ENCODE peak calls at places on chromosomes 3 and 15, in nine cellular contexts. P is H7, K is OCI-LY7, C is fibroblast of pulmonary artery, N is PC-9, L is GM23338, S is body of pancreas, B is A549, Z is cardiac muscle cell. G is an unnamed sample.

GRCh38 chr15:69194854-69195253 is 34.4 kb downstream of the GLCE start:
- DNase-seq in B (no peak), Z (peak; percentile 49), L (no peak), P (no peak), K (no peak), C (peak; percentile 31), S (no peak), N (no peak), G (peak; percentile 95)

GRCh38 chr3:126530171-126531050 is 6.5 kb downstream of the CHST13 start:
- DNase-seq in P (peak; percentile 73), S (no peak), B (no peak), C (no peak), N (no peak), Z (no peak), K (no peak), L (no peak), G (no peak)

GRCh38 chr3:161500057-161500836 is 3.6 kb downstream of the OTOL1 start:
- DNase-seq in K (no peak), S (no peak), L (no peak), Z (no peak), B (no peak), N (no peak), P (no peak), C (peak; percentile 1), G (no peak)

GRCh38 chr3:172649987-172650386 is 60.9 kb downstream of the NCEH1 start:
- DNase-seq in K (no peak), N (no peak), S (no peak), L (no peak), Z (no peak), B (no peak), C (no peak), P (no peak), G (no peak)

GRCh38 chr3:11331101-11331500 is 58.9 kb downstream of the ATG7 start:
- DNase-seq in P (no peak), N (no peak), C (peak; percentile 51), L (no peak), S (no peak), K (no peak), B (no peak), Z (no peak), G (no peak)

GRCh38 chr3:99625237-99625622 is 13.2 kb upstream of the COL8A1 start:
- DNase-seq in Z (no peak), P (no peak), C (no peak), N (no peak), S (no peak), L (peak; percentile 31), K (no peak), B (no peak), G (no peak)

GRCh38 chr15:92421980-92422379 is 28.3 kb downstream of the ST8SIA2 start:
- DNase-seq in K (no peak), C (no peak), Z (no peak), N (no peak), B (no peak), S (no peak), P (no peak), L (no peak), G (peak; percentile 50)

GRCh38 chr15:74892313-74892712 is 2.5 kb downstream of the MPI start:
- DNase-seq in S (peak; percentile 79), K (no peak), C (no peak), Z (no peak), L (no peak), P (no peak), B (no peak), N (peak; percentile 68), G (no peak)

GRCh38 chr3:157958471-157958870 is 147.7 kb downstream of the SHOX2 start:
- DNase-seq in K (no peak), L (peak; percentile 23), Z (no peak), N (no peak), P (peak; percentile 11), C (no peak), B (no peak), S (no peak), G (peak; percentile 13)

GRCh38 chr3:12870942-12871341 is 29.6 kb upstream of the RPL32 start:
- DNase-seq in N (no peak), K (peak; percentile 21), S (no peak), B (no peak), Z (no peak), P (no peak), L (no peak), C (no peak), G (no peak)

GRCh38 chr3:195900426-195901355 is 7.7 kb downstream of the TNK2 start:
- DNase-seq in N (no peak), P (no peak), B (no peak), S (peak; percentile 28), K (peak; percentile 34), Z (no peak), C (peak; percentile 56), L (no peak), G (no peak)

GRCh38 chr3:150303776-150304175 is 104.3 kb upstream of the TSC22D2 start:
- DNase-seq in B (peak; percentile 77), P (no peak), L (peak; percentile 66), S (peak; percentile 22), C (no peak), N (no peak), K (peak; percentile 3), Z (no peak), G (peak; percentile 13)

GRCh38 chr15:45187578-45187893 is 230 bp downstream of the SHF start:
- DNase-seq in P (no peak), B (no peak), N (no peak), S (no peak), C (no peak), Z (no peak), L (no peak), K (no peak), G (no peak)

GRCh38 chr15:52040167-52040900 is 21.3 kb downstream of the MAPK6 start:
- DNase-seq in B (no peak), P (no peak), C (peak; percentile 56), K (peak; percentile 25), L (no peak), N (no peak), Z (peak; percentile 40), S (peak; percentile 62), G (no peak)

GRCh38 chr3:190862209-190863118 is at the start of gene GMNC:
- DNase-seq in K (no peak), L (peak; percentile 79), P (peak; percentile 59), S (peak; percentile 85), Z (peak; percentile 81), C (peak; percentile 70), B (peak; percentile 61), N (peak; percentile 61), G (peak; percentile 57)

GRCh38 chr3:45593708-45594601 is 596 bp upstream of the LIMD1 start:
- DNase-seq in C (peak; percentile 68), P (peak; percentile 97), N (peak; percentile 51), S (peak; percentile 77), B (peak; percentile 80), Z (peak; percentile 83), K (peak; percentile 80), L (peak; percentile 85), G (peak; percentile 84)

GRCh38 chr3:115885621-115886020 is 262.3 kb downstream of the GAP43 start:
- DNase-seq in C (peak; percentile 17), S (no peak), L (peak; percentile 73), K (no peak), Z (peak; percentile 49), N (no peak), P (no peak), B (no peak), G (no peak)

GRCh38 chr15:86316699-86317378 is 237.2 kb downstream of the AGBL1 start:
- DNase-seq in K (no peak), C (no peak), Z (no peak), P (no peak), B (no peak), N (no peak), S (no peak), L (peak; percentile 18), G (peak; percentile 34)

GRCh38 chr15:22895465-22896190 is 57.2 kb downstream of the NIPA2 start:
- DNase-seq in L (no peak), K (no peak), N (peak; percentile 95), S (no peak), B (peak; percentile 80), C (peak; percentile 10), P (no peak), Z (no peak), G (no peak)

GRCh38 chr15:63391669-63392354 is 10.2 kb upstream of the CA12 start:
- DNase-seq in S (no peak), L (no peak), Z (no peak), K (no peak), P (no peak), C (no peak), B (no peak), N (no peak), G (no peak)

GRCh38 chr3:2517479-2518188 is 419.0 kb downstream of the CNTN4 start:
- DNase-seq in B (no peak), K (no peak), Z (no peak), C (no peak), L (no peak), S (no peak), N (no peak), P (no peak), G (no peak)
- H3K4me3 ChIP-seq in B (no peak overlapping the region), K (no peak overlapping the region), Z (no peak overlapping the region), C (no peak overlapping the region), L (no peak overlapping the region), S (no peak overlapping the region), N (no peak overlapping the region), P (no peak overlapping the region), G (no peak overlapping the region)

GRCh38 chr3:141743305-141743704 is 5.2 kb downstream of the RNF7 start:
- DNase-seq in P (no peak), Z (no peak), L (no peak), S (no peak), C (no peak), K (no peak), N (no peak), B (no peak), G (no peak)
- H3K4me3 ChIP-seq in P (no peak overlapping the region), Z (no peak overlapping the region), L (no peak overlapping the region), S (no peak overlapping the region), C (no peak overlapping the region), K (no peak overlapping the region), N (no peak overlapping the region), B (no peak overlapping the region), G (no peak overlapping the region)

GRCh38 chr3:187669675-187670504 is at the start of gene SST:
- DNase-seq in B (peak; percentile 13), P (peak; percentile 70), K (no peak), S (peak; percentile 44), N (no peak), L (peak; percentile 94), C (peak; percentile 66), Z (peak; percentile 84), G (peak; percentile 70)
- H3K4me3 ChIP-seq in B (no peak within 1 kb of the TSS), P (no peak within 1 kb of the TSS), K (no peak within 1 kb of the TSS), S (no peak within 1 kb of the TSS), N (no peak within 1 kb of the TSS), L (peak within 1 kb of the TSS; percentile 55), C (no peak within 1 kb of the TSS), Z (no peak within 1 kb of the TSS), G (no peak within 1 kb of the TSS)

DNA sequence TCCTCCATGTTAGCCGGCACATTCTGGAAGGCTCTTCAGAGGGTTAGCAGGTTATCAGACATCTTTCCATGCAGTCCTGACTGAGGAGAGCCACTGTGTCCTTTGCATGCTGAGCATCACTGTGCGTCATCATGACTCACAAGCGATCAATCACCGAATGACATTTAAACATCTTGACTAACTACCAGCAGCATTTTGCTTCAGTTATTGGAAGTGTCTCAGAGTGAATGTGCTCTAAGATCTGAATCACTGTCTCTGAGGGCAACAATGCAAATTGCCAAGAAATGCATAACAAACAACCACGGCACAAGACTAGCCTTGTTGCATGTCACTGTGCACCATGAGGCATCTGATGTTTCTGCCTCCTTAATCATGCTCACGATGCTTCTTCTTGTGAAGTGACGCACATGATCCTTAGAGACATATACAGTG is 18.3 kb upstream of the ATP8B4 start:
- DNase-seq in N (peak; percentile 78), K (no peak), C (peak; percentile 71), P (no peak), L (no peak), Z (no peak), B (peak; percentile 94), S (no peak), G (no peak)
- H3K4me3 ChIP-seq in N (no peak overlapping the region), K (no peak overlapping the region), C (no peak overlapping the region), P (no peak overlapping the region), L (no peak overlapping the region), Z (no peak overlapping the region), B (peak overlapping the region; percentile 4), S (no peak overlapping the region), G (no peak overlapping the region)